ENCODE peak calls at places on chromosomes 1 and 21, in six cellular contexts. One of them, this sample, is unnamed.
A peak's percentile ranks its signal among the peaks of the same experiment; 100 is the strongest.

GRCh38 chr1:180020017-180020416 is 65.4 kb downstream of the CEP350 start:
- DNase-seq in iPS DF 6.9: no peak
- DNase-seq in PC-3: no peak
- DNase-seq in CD4-positive, alpha-beta T cell: no peak
- DNase-seq in pancreas: no peak
- DNase-seq in lung: no peak
- DNase-seq in this sample: no peak

GRCh38 chr1:157597959-157598667 is at the start of gene FCRL4:
- DNase-seq in lung: no peak
- DNase-seq in CD4-positive, alpha-beta T cell: no peak
- DNase-seq in PC-3: no peak
- DNase-seq in pancreas: no peak
- DNase-seq in iPS DF 6.9: no peak
- DNase-seq in this sample: no peak

GRCh38 chr1:212949771-212950170 is 570 bp upstream of the VASH2 start:
- DNase-seq in pancreas: no peak
- DNase-seq in iPS DF 6.9: no peak
- DNase-seq in PC-3: no peak
- DNase-seq in CD4-positive, alpha-beta T cell: no peak
- DNase-seq in lung: no peak
- DNase-seq in this sample: no peak

GRCh38 chr21:14531927-14532326 is 14.2 kb downstream of the SAMSN1 start:
- DNase-seq in pancreas: no peak
- DNase-seq in PC-3: no peak
- DNase-seq in lung: no peak
- DNase-seq in CD4-positive, alpha-beta T cell: no peak
- DNase-seq in iPS DF 6.9: no peak
- DNase-seq in this sample: no peak

GRCh38 chr1:153926405-153926804 is 3.6 kb upstream of the GATAD2B start:
- DNase-seq in iPS DF 6.9: no peak
- DNase-seq in pancreas: no peak
- DNase-seq in CD4-positive, alpha-beta T cell: no peak
- DNase-seq in lung: no peak
- DNase-seq in PC-3: no peak
- DNase-seq in this sample: no peak

GRCh38 chr1:225657462-225657989 is 4.6 kb upstream of the ENAH start:
- DNase-seq in iPS DF 6.9: no peak
- DNase-seq in PC-3: peak; percentile 91
- DNase-seq in lung: no peak
- DNase-seq in pancreas: no peak
- DNase-seq in CD4-positive, alpha-beta T cell: no peak
- DNase-seq in this sample: peak; percentile 77

GRCh38 chr21:22791986-22792560 is 1793.9 kb downstream of the NCAM2 start:
- DNase-seq in pancreas: no peak
- DNase-seq in iPS DF 6.9: no peak
- DNase-seq in PC-3: peak; percentile 77
- DNase-seq in lung: no peak
- DNase-seq in CD4-positive, alpha-beta T cell: no peak
- DNase-seq in this sample: peak; percentile 65

GRCh38 chr1:221085712-221086111 is 206.5 kb downstream of the HLX start:
- DNase-seq in lung: no peak
- DNase-seq in iPS DF 6.9: no peak
- DNase-seq in pancreas: no peak
- DNase-seq in PC-3: no peak
- DNase-seq in CD4-positive, alpha-beta T cell: no peak
- DNase-seq in this sample: no peak

GRCh38 chr1:1630191-1630964 is 1.6 kb upstream of the MMP23B start:
- DNase-seq in pancreas: peak; percentile 81
- DNase-seq in lung: peak; percentile 46
- DNase-seq in iPS DF 6.9: no peak
- DNase-seq in PC-3: no peak
- DNase-seq in CD4-positive, alpha-beta T cell: peak; percentile 92
- DNase-seq in this sample: peak; percentile 94

GRCh38 chr1:180926164-180926981 is 13.7 kb downstream of the KIAA1614 start:
- DNase-seq in iPS DF 6.9: no peak
- DNase-seq in pancreas: peak; percentile 75
- DNase-seq in lung: no peak
- DNase-seq in PC-3: no peak
- DNase-seq in CD4-positive, alpha-beta T cell: peak; percentile 9
- DNase-seq in this sample: peak; percentile 87

GRCh38 chr1:236185687-236186086 is 43.3 kb downstream of the GPR137B start:
- DNase-seq in PC-3: no peak
- DNase-seq in lung: no peak
- DNase-seq in pancreas: no peak
- DNase-seq in iPS DF 6.9: no peak
- DNase-seq in CD4-positive, alpha-beta T cell: no peak
- DNase-seq in this sample: no peak

GRCh38 chr1:228271701-228272251 is 63.9 kb downstream of the OBSCN start:
- DNase-seq in CD4-positive, alpha-beta T cell: no peak
- DNase-seq in lung: no peak
- DNase-seq in pancreas: peak; percentile 43
- DNase-seq in iPS DF 6.9: no peak
- DNase-seq in PC-3: no peak
- DNase-seq in this sample: no peak

GRCh38 chr1:59223943-59224639 is 72.8 kb upstream of the FGGY start:
- DNase-seq in pancreas: no peak
- DNase-seq in PC-3: no peak
- DNase-seq in lung: no peak
- DNase-seq in iPS DF 6.9: no peak
- DNase-seq in CD4-positive, alpha-beta T cell: no peak
- DNase-seq in this sample: no peak

GRCh38 chr1:33152685-33153432 is 29.0 kb downstream of the TRIM62 start:
- DNase-seq in lung: no peak
- DNase-seq in PC-3: no peak
- DNase-seq in pancreas: no peak
- DNase-seq in CD4-positive, alpha-beta T cell: no peak
- DNase-seq in iPS DF 6.9: no peak
- DNase-seq in this sample: peak; percentile 94

DNA sequence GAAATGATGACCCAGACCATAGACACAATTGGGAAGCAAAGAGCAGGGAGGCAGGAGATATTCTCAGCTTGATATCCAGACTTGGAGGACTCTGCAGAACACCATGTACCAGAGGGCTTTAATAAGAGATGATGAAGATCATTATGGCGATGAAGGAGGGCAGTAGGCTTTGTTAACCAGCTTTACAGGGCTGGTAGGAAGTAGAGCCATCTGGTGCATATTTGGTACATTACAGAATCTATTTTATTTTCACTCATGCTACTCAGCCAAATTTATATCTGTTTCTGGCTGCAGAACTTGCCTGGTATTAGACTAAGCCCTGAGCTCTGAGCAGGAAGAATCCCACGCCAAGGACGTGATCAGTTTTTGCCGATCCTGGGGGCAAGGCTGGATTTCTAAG is 61.8 kb upstream of the SYT6 start:
- DNase-seq in lung: no peak
- DNase-seq in CD4-positive, alpha-beta T cell: no peak
- DNase-seq in pancreas: no peak
- DNase-seq in iPS DF 6.9: no peak
- DNase-seq in PC-3: peak; percentile 13
- DNase-seq in this sample: peak; percentile 45
- H3K27me3 ChIP-seq in lung: no peaks in the 10 kb centered on the region
- H3K27me3 ChIP-seq in CD4-positive, alpha-beta T cell: no peaks in the 10 kb centered on the region
- H3K27me3 ChIP-seq in pancreas: no peaks in the 10 kb centered on the region
- H3K27me3 ChIP-seq in iPS DF 6.9: no peaks in the 10 kb centered on the region
- H3K27me3 ChIP-seq in PC-3: peaks cover 50% of the 10 kb centered on the region
- H3K27me3 ChIP-seq in this sample: peaks cover 21% of the 10 kb centered on the region

GRCh38 chr21:42236014-42236413 is 17.1 kb downstream of the ABCG1 start:
- DNase-seq in pancreas: no peak
- DNase-seq in lung: no peak
- DNase-seq in CD4-positive, alpha-beta T cell: no peak
- DNase-seq in iPS DF 6.9: no peak
- DNase-seq in PC-3: no peak
- DNase-seq in this sample: peak; percentile 52

GRCh38 chr21:42234464-42235241 is 15.7 kb downstream of the ABCG1 start:
- DNase-seq in iPS DF 6.9: no peak
- DNase-seq in lung: peak; percentile 46
- DNase-seq in CD4-positive, alpha-beta T cell: peak; percentile 70
- DNase-seq in PC-3: peak; percentile 63
- DNase-seq in pancreas: peak; percentile 86
- DNase-seq in this sample: peak; percentile 86

GRCh38 chr21:42234026-42234425 is 15.1 kb downstream of the ABCG1 start:
- DNase-seq in iPS DF 6.9: no peak
- DNase-seq in PC-3: no peak
- DNase-seq in CD4-positive, alpha-beta T cell: no peak
- DNase-seq in pancreas: no peak
- DNase-seq in lung: no peak
- DNase-seq in this sample: no peak

GRCh38 chr21:42236693-42237092 is 17.8 kb downstream of the ABCG1 start:
- DNase-seq in iPS DF 6.9: no peak
- DNase-seq in CD4-positive, alpha-beta T cell: no peak
- DNase-seq in pancreas: no peak
- DNase-seq in PC-3: no peak
- DNase-seq in lung: no peak
- DNase-seq in this sample: no peak

DNA sequence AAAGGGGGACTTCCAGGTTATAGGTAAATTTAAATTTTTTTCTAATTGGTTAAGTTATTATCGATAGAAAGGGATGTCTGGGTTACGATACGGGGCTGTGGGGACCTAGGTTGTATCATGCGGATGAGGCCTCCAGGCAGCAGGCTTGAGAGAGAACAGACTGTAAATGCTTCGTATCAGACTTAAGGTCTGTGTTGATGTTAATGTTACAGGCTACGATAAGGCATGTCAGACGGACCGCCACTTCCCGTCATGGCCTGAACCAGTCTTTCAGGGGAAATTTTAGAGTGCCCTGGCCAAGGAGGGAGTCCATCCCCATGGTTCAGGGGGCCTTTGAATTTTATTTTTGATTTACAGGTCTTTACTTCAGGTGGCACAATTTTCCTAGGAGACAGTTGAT is 16.7 kb downstream of the ABCG1 start:
- DNase-seq in PC-3: no peak
- DNase-seq in pancreas: no peak
- DNase-seq in iPS DF 6.9: no peak
- DNase-seq in CD4-positive, alpha-beta T cell: no peak
- DNase-seq in lung: no peak
- DNase-seq in this sample: no peak
- H3K27me3 ChIP-seq in PC-3: no peaks in the 10 kb centered on the region
- H3K27me3 ChIP-seq in pancreas: no peaks in the 10 kb centered on the region
- H3K27me3 ChIP-seq in iPS DF 6.9: peaks cover 4% of the 10 kb centered on the region
- H3K27me3 ChIP-seq in CD4-positive, alpha-beta T cell: no peaks in the 10 kb centered on the region
- H3K27me3 ChIP-seq in lung: no peaks in the 10 kb centered on the region
- H3K27me3 ChIP-seq in this sample: peaks cover 39% of the 10 kb centered on the region

GRCh38 chr1:113392541-113392940 is 2.2 kb downstream of the MAGI3 start:
- DNase-seq in CD4-positive, alpha-beta T cell: no peak
- DNase-seq in lung: no peak
- DNase-seq in PC-3: no peak
- DNase-seq in iPS DF 6.9: no peak
- DNase-seq in pancreas: no peak
- DNase-seq in this sample: no peak

GRCh38 chr1:113396585-113396984 is 6.3 kb downstream of the MAGI3 start:
- DNase-seq in pancreas: no peak
- DNase-seq in CD4-positive, alpha-beta T cell: no peak
- DNase-seq in iPS DF 6.9: no peak
- DNase-seq in lung: no peak
- DNase-seq in PC-3: peak; percentile 89
- DNase-seq in this sample: peak; percentile 35

GRCh38 chr1:113394043-113394862 is 3.9 kb downstream of the MAGI3 start:
- DNase-seq in PC-3: no peak
- DNase-seq in iPS DF 6.9: no peak
- DNase-seq in lung: no peak
- DNase-seq in CD4-positive, alpha-beta T cell: no peak
- DNase-seq in pancreas: no peak
- DNase-seq in this sample: no peak

GRCh38 chr1:113396102-113396501 is 5.8 kb downstream of the MAGI3 start:
- DNase-seq in lung: no peak
- DNase-seq in PC-3: no peak
- DNase-seq in iPS DF 6.9: no peak
- DNase-seq in CD4-positive, alpha-beta T cell: no peak
- DNase-seq in pancreas: no peak
- DNase-seq in this sample: no peak

GRCh38 chr1:113394863-113395259 is 4.5 kb downstream of the MAGI3 start:
- DNase-seq in PC-3: no peak
- DNase-seq in pancreas: no peak
- DNase-seq in iPS DF 6.9: no peak
- DNase-seq in CD4-positive, alpha-beta T cell: no peak
- DNase-seq in lung: no peak
- DNase-seq in this sample: no peak
- H3K27me3 ChIP-seq in PC-3: no peaks in the 10 kb centered on the region
- H3K27me3 ChIP-seq in pancreas: no peaks in the 10 kb centered on the region
- H3K27me3 ChIP-seq in iPS DF 6.9: no peaks in the 10 kb centered on the region
- H3K27me3 ChIP-seq in CD4-positive, alpha-beta T cell: no peaks in the 10 kb centered on the region
- H3K27me3 ChIP-seq in lung: no peaks in the 10 kb centered on the region
- H3K27me3 ChIP-seq in this sample: no peaks in the 10 kb centered on the region

DNA sequence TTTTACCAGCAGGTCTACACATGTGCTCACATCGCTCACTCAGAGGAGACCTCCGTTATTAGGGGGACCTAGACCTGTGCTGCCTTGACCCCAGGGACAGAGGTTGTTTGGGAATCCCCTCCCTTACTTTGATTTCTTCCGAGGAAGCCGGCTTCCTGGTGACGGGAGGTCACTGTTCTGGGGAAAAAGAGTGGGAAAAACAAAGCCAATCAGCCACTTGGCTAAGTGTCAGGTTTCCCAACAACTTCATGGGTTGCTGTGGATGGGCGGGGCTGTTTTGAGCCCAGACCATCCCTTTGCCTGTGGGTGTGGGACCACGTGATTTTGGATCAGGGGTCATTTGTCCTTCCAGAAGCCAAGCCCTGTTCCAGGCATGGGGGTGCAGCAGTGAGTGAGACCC is 7.1 kb upstream of the KCNAB2 start:
- DNase-seq in lung: no peak
- DNase-seq in iPS DF 6.9: no peak
- DNase-seq in CD4-positive, alpha-beta T cell: no peak
- DNase-seq in pancreas: peak; percentile 2
- DNase-seq in PC-3: no peak
- DNase-seq in this sample: peak; percentile 72
- H3K27me3 ChIP-seq in lung: no peaks in the 10 kb centered on the region
- H3K27me3 ChIP-seq in iPS DF 6.9: no peaks in the 10 kb centered on the region
- H3K27me3 ChIP-seq in CD4-positive, alpha-beta T cell: no peaks in the 10 kb centered on the region
- H3K27me3 ChIP-seq in pancreas: peaks cover 4% of the 10 kb centered on the region
- H3K27me3 ChIP-seq in PC-3: no peaks in the 10 kb centered on the region
- H3K27me3 ChIP-seq in this sample: no peaks in the 10 kb centered on the region

DNA sequence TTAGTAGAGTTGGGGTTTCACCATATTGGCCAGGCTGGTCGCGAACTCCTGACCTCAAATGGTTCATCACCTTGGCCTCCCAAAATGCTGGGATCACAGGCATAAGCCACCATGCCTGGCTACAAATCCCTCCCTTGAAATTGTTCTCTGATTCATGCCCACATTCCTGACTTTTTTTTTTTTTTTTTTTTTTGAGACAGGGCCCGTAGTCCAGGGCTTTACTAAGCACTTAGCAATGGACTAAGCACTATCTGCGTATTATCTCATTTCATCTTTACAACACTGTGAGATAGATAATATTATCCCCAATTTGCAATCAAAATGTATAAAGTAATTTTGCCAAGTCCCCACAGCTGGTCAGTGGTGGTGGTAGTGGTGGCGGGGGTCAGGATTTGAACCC is 58.9 kb downstream of the VWA5B1 start:
- DNase-seq in CD4-positive, alpha-beta T cell: no peak
- DNase-seq in PC-3: no peak
- DNase-seq in pancreas: no peak
- DNase-seq in iPS DF 6.9: no peak
- DNase-seq in lung: no peak
- DNase-seq in this sample: peak; percentile 51
- H3K27me3 ChIP-seq in CD4-positive, alpha-beta T cell: peaks cover 9% of the 10 kb centered on the region
- H3K27me3 ChIP-seq in PC-3: no peaks in the 10 kb centered on the region
- H3K27me3 ChIP-seq in pancreas: no peaks in the 10 kb centered on the region
- H3K27me3 ChIP-seq in iPS DF 6.9: no peaks in the 10 kb centered on the region
- H3K27me3 ChIP-seq in lung: peaks cover 7% of the 10 kb centered on the region
- H3K27me3 ChIP-seq in this sample: peaks cover 17% of the 10 kb centered on the region